ENCODE peak calls at places on chromosomes 3 and 15, in nine cellular contexts. One of them, this sample, is unnamed.
A peak's percentile ranks its signal among the peaks of the same experiment; 100 is the strongest.

GRCh38 chr3:183455064-183455463 is 26.6 kb upstream of the MCF2L2 start:
- DNase-seq in islet precursor cell: no peak
- DNase-seq in AG08395: no peak
- DNase-seq in activated T-cell treated with anti-CD3 and anti-CD28 coated beads for 1 hour: no peak
- DNase-seq in GF-D8: no peak
- DNase-seq in left lobe of liver: no peak
- DNase-seq in IMR-90: peak; percentile 57
- DNase-seq in activated naive CD8-positive, alpha-beta T cell treated with anti-CD3 and anti-CD28 coated beads, Interleukin-2, amount 10 ng/mL, durations not matched to agents 7 days and 5 days: no peak
- DNase-seq in T-helper 2 cell: no peak
- DNase-seq in this sample: no peak

GRCh38 chr15:61796056-61796455 is 264.2 kb downstream of the VPS13C start:
- DNase-seq in islet precursor cell: no peak
- DNase-seq in AG08395: peak; percentile 31
- DNase-seq in activated T-cell treated with anti-CD3 and anti-CD28 coated beads for 1 hour: no peak
- DNase-seq in GF-D8: no peak
- DNase-seq in left lobe of liver: no peak
- DNase-seq in IMR-90: peak; percentile 4
- DNase-seq in activated naive CD8-positive, alpha-beta T cell treated with anti-CD3 and anti-CD28 coated beads, Interleukin-2, amount 10 ng/mL, durations not matched to agents 7 days and 5 days: no peak
- DNase-seq in T-helper 2 cell: no peak
- DNase-seq in this sample: no peak

GRCh38 chr3:159762238-159762637 is 226.4 kb upstream of the IL12A start:
- DNase-seq in islet precursor cell: peak; percentile 73
- DNase-seq in AG08395: peak; percentile 60
- DNase-seq in activated T-cell treated with anti-CD3 and anti-CD28 coated beads for 1 hour: no peak
- DNase-seq in GF-D8: no peak
- DNase-seq in left lobe of liver: no peak
- DNase-seq in IMR-90: no peak
- DNase-seq in activated naive CD8-positive, alpha-beta T cell treated with anti-CD3 and anti-CD28 coated beads, Interleukin-2, amount 10 ng/mL, durations not matched to agents 7 days and 5 days: no peak
- DNase-seq in T-helper 2 cell: no peak
- DNase-seq in this sample: no peak

GRCh38 chr3:195302436-195302835 is 31.5 kb upstream of the XXYLT1 start:
- DNase-seq in islet precursor cell: no peak
- DNase-seq in AG08395: no peak
- DNase-seq in activated T-cell treated with anti-CD3 and anti-CD28 coated beads for 1 hour: no peak
- DNase-seq in GF-D8: no peak
- DNase-seq in left lobe of liver: no peak
- DNase-seq in IMR-90: peak; percentile 69
- DNase-seq in activated naive CD8-positive, alpha-beta T cell treated with anti-CD3 and anti-CD28 coated beads, Interleukin-2, amount 10 ng/mL, durations not matched to agents 7 days and 5 days: no peak
- DNase-seq in T-helper 2 cell: no peak
- DNase-seq in this sample: no peak

GRCh38 chr3:72567976-72568560 is 280.2 kb downstream of the SHQ1 start:
- DNase-seq in islet precursor cell: no peak
- DNase-seq in AG08395: no peak
- DNase-seq in activated T-cell treated with anti-CD3 and anti-CD28 coated beads for 1 hour: no peak
- DNase-seq in GF-D8: no peak
- DNase-seq in left lobe of liver: peak; percentile 79
- DNase-seq in IMR-90: no peak
- DNase-seq in activated naive CD8-positive, alpha-beta T cell treated with anti-CD3 and anti-CD28 coated beads, Interleukin-2, amount 10 ng/mL, durations not matched to agents 7 days and 5 days: no peak
- DNase-seq in T-helper 2 cell: no peak
- DNase-seq in this sample: no peak

GRCh38 chr15:67372563-67372962 is 118.0 kb downstream of the IQCH start:
- DNase-seq in islet precursor cell: no peak
- DNase-seq in AG08395: no peak
- DNase-seq in activated T-cell treated with anti-CD3 and anti-CD28 coated beads for 1 hour: no peak
- DNase-seq in GF-D8: no peak
- DNase-seq in left lobe of liver: no peak
- DNase-seq in IMR-90: no peak
- DNase-seq in activated naive CD8-positive, alpha-beta T cell treated with anti-CD3 and anti-CD28 coated beads, Interleukin-2, amount 10 ng/mL, durations not matched to agents 7 days and 5 days: no peak
- DNase-seq in T-helper 2 cell: no peak
- DNase-seq in this sample: no peak

GRCh38 chr15:45337224-45337623 is 41.1 kb downstream of the GATM start:
- DNase-seq in islet precursor cell: no peak
- DNase-seq in AG08395: no peak
- DNase-seq in activated T-cell treated with anti-CD3 and anti-CD28 coated beads for 1 hour: no peak
- DNase-seq in GF-D8: no peak
- DNase-seq in left lobe of liver: no peak
- DNase-seq in IMR-90: no peak
- DNase-seq in activated naive CD8-positive, alpha-beta T cell treated with anti-CD3 and anti-CD28 coated beads, Interleukin-2, amount 10 ng/mL, durations not matched to agents 7 days and 5 days: no peak
- DNase-seq in T-helper 2 cell: no peak
- DNase-seq in this sample: no peak

GRCh38 chr3:65999606-66000005 is 39.1 kb downstream of the MAGI1 start:
- DNase-seq in islet precursor cell: no peak
- DNase-seq in AG08395: no peak
- DNase-seq in activated T-cell treated with anti-CD3 and anti-CD28 coated beads for 1 hour: no peak
- DNase-seq in GF-D8: no peak
- DNase-seq in left lobe of liver: peak; percentile 54
- DNase-seq in IMR-90: no peak
- DNase-seq in activated naive CD8-positive, alpha-beta T cell treated with anti-CD3 and anti-CD28 coated beads, Interleukin-2, amount 10 ng/mL, durations not matched to agents 7 days and 5 days: no peak
- DNase-seq in T-helper 2 cell: no peak
- DNase-seq in this sample: no peak

GRCh38 chr3:61877359-61877770 is 316.0 kb downstream of the PTPRG start:
- DNase-seq in islet precursor cell: no peak
- DNase-seq in AG08395: no peak
- DNase-seq in activated T-cell treated with anti-CD3 and anti-CD28 coated beads for 1 hour: no peak
- DNase-seq in GF-D8: no peak
- DNase-seq in left lobe of liver: peak; percentile 49
- DNase-seq in IMR-90: no peak
- DNase-seq in activated naive CD8-positive, alpha-beta T cell treated with anti-CD3 and anti-CD28 coated beads, Interleukin-2, amount 10 ng/mL, durations not matched to agents 7 days and 5 days: no peak
- DNase-seq in T-helper 2 cell: no peak
- DNase-seq in this sample: no peak

GRCh38 chr3:33652736-33653135 is 65.3 kb downstream of the CLASP2 start:
- DNase-seq in islet precursor cell: no peak
- DNase-seq in AG08395: no peak
- DNase-seq in activated T-cell treated with anti-CD3 and anti-CD28 coated beads for 1 hour: no peak
- DNase-seq in GF-D8: no peak
- DNase-seq in left lobe of liver: no peak
- DNase-seq in IMR-90: no peak
- DNase-seq in activated naive CD8-positive, alpha-beta T cell treated with anti-CD3 and anti-CD28 coated beads, Interleukin-2, amount 10 ng/mL, durations not matched to agents 7 days and 5 days: no peak
- DNase-seq in T-helper 2 cell: no peak
- DNase-seq in this sample: no peak

GRCh38 chr15:64928626-64929220 is 17.0 kb downstream of the ANKDD1A start:
- DNase-seq in islet precursor cell: no peak
- DNase-seq in AG08395: no peak
- DNase-seq in activated T-cell treated with anti-CD3 and anti-CD28 coated beads for 1 hour: no peak
- DNase-seq in GF-D8: no peak
- DNase-seq in left lobe of liver: peak; percentile 16
- DNase-seq in IMR-90: no peak
- DNase-seq in activated naive CD8-positive, alpha-beta T cell treated with anti-CD3 and anti-CD28 coated beads, Interleukin-2, amount 10 ng/mL, durations not matched to agents 7 days and 5 days: no peak
- DNase-seq in T-helper 2 cell: no peak
- DNase-seq in this sample: no peak

GRCh38 chr3:42222942-42223693 is 42.9 kb downstream of the CCK start:
- DNase-seq in islet precursor cell: no peak
- DNase-seq in AG08395: no peak
- DNase-seq in activated T-cell treated with anti-CD3 and anti-CD28 coated beads for 1 hour: no peak
- DNase-seq in GF-D8: no peak
- DNase-seq in left lobe of liver: no peak
- DNase-seq in IMR-90: no peak
- DNase-seq in activated naive CD8-positive, alpha-beta T cell treated with anti-CD3 and anti-CD28 coated beads, Interleukin-2, amount 10 ng/mL, durations not matched to agents 7 days and 5 days: no peak
- DNase-seq in T-helper 2 cell: no peak
- DNase-seq in this sample: no peak

GRCh38 chr3:47162695-47163022 is 1.3 kb downstream of the SETD2 start:
- DNase-seq in islet precursor cell: no peak
- DNase-seq in AG08395: no peak
- DNase-seq in activated T-cell treated with anti-CD3 and anti-CD28 coated beads for 1 hour: no peak
- DNase-seq in GF-D8: no peak
- DNase-seq in left lobe of liver: no peak
- DNase-seq in IMR-90: peak; percentile 16
- DNase-seq in activated naive CD8-positive, alpha-beta T cell treated with anti-CD3 and anti-CD28 coated beads, Interleukin-2, amount 10 ng/mL, durations not matched to agents 7 days and 5 days: no peak
- DNase-seq in T-helper 2 cell: no peak
- DNase-seq in this sample: no peak

GRCh38 chr3:143358793-143359491 is 239.4 kb downstream of the CHST2 start:
- DNase-seq in islet precursor cell: no peak
- DNase-seq in AG08395: no peak
- DNase-seq in activated T-cell treated with anti-CD3 and anti-CD28 coated beads for 1 hour: no peak
- DNase-seq in GF-D8: no peak
- DNase-seq in left lobe of liver: no peak
- DNase-seq in IMR-90: no peak
- DNase-seq in activated naive CD8-positive, alpha-beta T cell treated with anti-CD3 and anti-CD28 coated beads, Interleukin-2, amount 10 ng/mL, durations not matched to agents 7 days and 5 days: no peak
- DNase-seq in T-helper 2 cell: no peak
- DNase-seq in this sample: no peak

GRCh38 chr3:84980456-84980855 is 21.7 kb downstream of the CADM2 start:
- DNase-seq in islet precursor cell: no peak
- DNase-seq in AG08395: no peak
- DNase-seq in activated T-cell treated with anti-CD3 and anti-CD28 coated beads for 1 hour: no peak
- DNase-seq in GF-D8: no peak
- DNase-seq in left lobe of liver: no peak
- DNase-seq in IMR-90: no peak
- DNase-seq in activated naive CD8-positive, alpha-beta T cell treated with anti-CD3 and anti-CD28 coated beads, Interleukin-2, amount 10 ng/mL, durations not matched to agents 7 days and 5 days: no peak
- DNase-seq in T-helper 2 cell: no peak
- DNase-seq in this sample: no peak

GRCh38 chr15:58842713-58843396 is 71.8 kb downstream of the MINDY2 start:
- DNase-seq in islet precursor cell: no peak
- DNase-seq in AG08395: no peak
- DNase-seq in activated T-cell treated with anti-CD3 and anti-CD28 coated beads for 1 hour: no peak
- DNase-seq in GF-D8: no peak
- DNase-seq in left lobe of liver: no peak
- DNase-seq in IMR-90: no peak
- DNase-seq in activated naive CD8-positive, alpha-beta T cell treated with anti-CD3 and anti-CD28 coated beads, Interleukin-2, amount 10 ng/mL, durations not matched to agents 7 days and 5 days: no peak
- DNase-seq in T-helper 2 cell: no peak
- DNase-seq in this sample: no peak

GRCh38 chr3:58034738-58035511 is 26.7 kb downstream of the FLNB start:
- DNase-seq in islet precursor cell: peak; percentile 72
- DNase-seq in AG08395: no peak
- DNase-seq in activated T-cell treated with anti-CD3 and anti-CD28 coated beads for 1 hour: no peak
- DNase-seq in GF-D8: no peak
- DNase-seq in left lobe of liver: no peak
- DNase-seq in IMR-90: no peak
- DNase-seq in activated naive CD8-positive, alpha-beta T cell treated with anti-CD3 and anti-CD28 coated beads, Interleukin-2, amount 10 ng/mL, durations not matched to agents 7 days and 5 days: no peak
- DNase-seq in T-helper 2 cell: no peak
- DNase-seq in this sample: no peak

GRCh38 chr15:73928971-73929627 is 2.8 kb downstream of the LOXL1 start:
- DNase-seq in islet precursor cell: peak; percentile 64
- DNase-seq in AG08395: peak; percentile 50
- DNase-seq in activated T-cell treated with anti-CD3 and anti-CD28 coated beads for 1 hour: no peak
- DNase-seq in GF-D8: no peak
- DNase-seq in left lobe of liver: no peak
- DNase-seq in IMR-90: no peak
- DNase-seq in activated naive CD8-positive, alpha-beta T cell treated with anti-CD3 and anti-CD28 coated beads, Interleukin-2, amount 10 ng/mL, durations not matched to agents 7 days and 5 days: peak; percentile 52
- DNase-seq in T-helper 2 cell: no peak
- DNase-seq in this sample: no peak

GRCh38 chr3:62125376-62125775 is 248.0 kb downstream of the FEZF2 start:
- DNase-seq in islet precursor cell: no peak
- DNase-seq in AG08395: no peak
- DNase-seq in activated T-cell treated with anti-CD3 and anti-CD28 coated beads for 1 hour: no peak
- DNase-seq in GF-D8: no peak
- DNase-seq in left lobe of liver: no peak
- DNase-seq in IMR-90: no peak
- DNase-seq in activated naive CD8-positive, alpha-beta T cell treated with anti-CD3 and anti-CD28 coated beads, Interleukin-2, amount 10 ng/mL, durations not matched to agents 7 days and 5 days: no peak
- DNase-seq in T-helper 2 cell: no peak
- DNase-seq in this sample: no peak

GRCh38 chr3:21274000-21274671 is 476.9 kb downstream of the ZNF385D start:
- DNase-seq in islet precursor cell: no peak
- DNase-seq in AG08395: peak; percentile 23
- DNase-seq in activated T-cell treated with anti-CD3 and anti-CD28 coated beads for 1 hour: no peak
- DNase-seq in GF-D8: no peak
- DNase-seq in left lobe of liver: no peak
- DNase-seq in IMR-90: peak; percentile 17
- DNase-seq in activated naive CD8-positive, alpha-beta T cell treated with anti-CD3 and anti-CD28 coated beads, Interleukin-2, amount 10 ng/mL, durations not matched to agents 7 days and 5 days: no peak
- DNase-seq in T-helper 2 cell: no peak
- DNase-seq in this sample: no peak

GRCh38 chr3:184299488-184300376 is 691 bp downstream of the PSMD2 start:
- DNase-seq in islet precursor cell: no peak
- DNase-seq in AG08395: no peak
- DNase-seq in activated T-cell treated with anti-CD3 and anti-CD28 coated beads for 1 hour: no peak
- DNase-seq in GF-D8: no peak
- DNase-seq in left lobe of liver: no peak
- DNase-seq in IMR-90: peak; percentile 73
- DNase-seq in activated naive CD8-positive, alpha-beta T cell treated with anti-CD3 and anti-CD28 coated beads, Interleukin-2, amount 10 ng/mL, durations not matched to agents 7 days and 5 days: no peak
- DNase-seq in T-helper 2 cell: no peak
- DNase-seq in this sample: no peak

GRCh38 chr3:183975981-183976662 is 41.6 kb downstream of the ABCC5 start:
- DNase-seq in islet precursor cell: no peak
- DNase-seq in AG08395: no peak
- DNase-seq in activated T-cell treated with anti-CD3 and anti-CD28 coated beads for 1 hour: no peak
- DNase-seq in GF-D8: no peak
- DNase-seq in left lobe of liver: no peak
- DNase-seq in IMR-90: peak; percentile 35
- DNase-seq in activated naive CD8-positive, alpha-beta T cell treated with anti-CD3 and anti-CD28 coated beads, Interleukin-2, amount 10 ng/mL, durations not matched to agents 7 days and 5 days: no peak
- DNase-seq in T-helper 2 cell: no peak
- DNase-seq in this sample: no peak

GRCh38 chr3:111519193-111519592 is 22.8 kb upstream of the CD96 start:
- DNase-seq in islet precursor cell: no peak
- DNase-seq in AG08395: no peak
- DNase-seq in activated T-cell treated with anti-CD3 and anti-CD28 coated beads for 1 hour: no peak
- DNase-seq in GF-D8: no peak
- DNase-seq in left lobe of liver: no peak
- DNase-seq in IMR-90: no peak
- DNase-seq in activated naive CD8-positive, alpha-beta T cell treated with anti-CD3 and anti-CD28 coated beads, Interleukin-2, amount 10 ng/mL, durations not matched to agents 7 days and 5 days: no peak
- DNase-seq in T-helper 2 cell: no peak
- DNase-seq in this sample: no peak

This sample was measured in amygdala.